ENCODE peak calls at places on chromosomes 13 and 19, in four cellular contexts. One of them, this sample, is unnamed.

GRCh38 chr19:7657047-7657779 is 11.6 kb upstream of the RETN start:
- DNase-seq in endothelial cell: no peak
- DNase-seq in effector memory CD8-positive, alpha-beta T cell: no peak
- DNase-seq in skeletal muscle cell: no peak
- DNase-seq in this sample: no peak

GRCh38 chr19:4064073-4064550 is 2.6 kb downstream of the ZBTB7A start:
- DNase-seq in endothelial cell: no peak
- DNase-seq in effector memory CD8-positive, alpha-beta T cell: no peak
- DNase-seq in skeletal muscle cell: no peak
- DNase-seq in this sample: no peak

GRCh38 chr19:2428027-2428690 is 773 bp upstream of the TIMM13 start:
- DNase-seq in endothelial cell: peak; percentile 34
- DNase-seq in effector memory CD8-positive, alpha-beta T cell: no peak
- DNase-seq in skeletal muscle cell: no peak
- DNase-seq in this sample: no peak

GRCh38 chr13:108643646-108644353 is 14.4 kb downstream of the MYO16 start:
- DNase-seq in endothelial cell: no peak
- DNase-seq in effector memory CD8-positive, alpha-beta T cell: no peak
- DNase-seq in skeletal muscle cell: no peak
- DNase-seq in this sample: no peak

GRCh38 chr13:43348397-43348796 is 325.0 kb downstream of the DNAJC15 start:
- DNase-seq in endothelial cell: no peak
- DNase-seq in effector memory CD8-positive, alpha-beta T cell: no peak
- DNase-seq in skeletal muscle cell: no peak
- DNase-seq in this sample: no peak

GRCh38 chr13:88908896-88909535 is 1237.8 kb downstream of the SLITRK5 start:
- DNase-seq in endothelial cell: no peak
- DNase-seq in effector memory CD8-positive, alpha-beta T cell: no peak
- DNase-seq in skeletal muscle cell: no peak
- DNase-seq in this sample: no peak

GRCh38 chr19:7953060-7953459 is 9.6 kb upstream of the TIMM44 start:
- DNase-seq in endothelial cell: no peak
- DNase-seq in effector memory CD8-positive, alpha-beta T cell: no peak
- DNase-seq in skeletal muscle cell: no peak
- DNase-seq in this sample: no peak

GRCh38 chr13:53782400-53783030 is 753.9 kb downstream of the OLFM4 start:
- DNase-seq in endothelial cell: peak; percentile 24
- DNase-seq in effector memory CD8-positive, alpha-beta T cell: no peak
- DNase-seq in skeletal muscle cell: peak; percentile 6
- DNase-seq in this sample: peak; percentile 46

GRCh38 chr13:100434010-100434763 is 154.4 kb downstream of the GGACT start:
- DNase-seq in endothelial cell: no peak
- DNase-seq in effector memory CD8-positive, alpha-beta T cell: no peak
- DNase-seq in skeletal muscle cell: peak; percentile 33
- DNase-seq in this sample: no peak

GRCh38 chr13:98581377-98581776 is 4.5 kb upstream of the STK24 start:
- DNase-seq in endothelial cell: no peak
- DNase-seq in effector memory CD8-positive, alpha-beta T cell: no peak
- DNase-seq in skeletal muscle cell: no peak
- DNase-seq in this sample: no peak

GRCh38 chr19:3270908-3271307 is 46.4 kb downstream of the CELF5 start:
- DNase-seq in endothelial cell: peak; percentile 23
- DNase-seq in effector memory CD8-positive, alpha-beta T cell: no peak
- DNase-seq in skeletal muscle cell: no peak
- DNase-seq in this sample: peak; percentile 36

GRCh38 chr19:16772841-16773240 is 53.2 kb downstream of the NWD1 start:
- DNase-seq in endothelial cell: no peak
- DNase-seq in effector memory CD8-positive, alpha-beta T cell: no peak
- DNase-seq in skeletal muscle cell: no peak
- DNase-seq in this sample: no peak

GRCh38 chr19:10533656-10534386 is 9.9 kb upstream of the ATG4D start:
- DNase-seq in endothelial cell: no peak
- DNase-seq in effector memory CD8-positive, alpha-beta T cell: no peak
- DNase-seq in skeletal muscle cell: peak; percentile 12
- DNase-seq in this sample: no peak

GRCh38 chr13:50684366-50684765 is 159.1 kb downstream of the DLEU7 start:
- DNase-seq in endothelial cell: peak; percentile 19
- DNase-seq in effector memory CD8-positive, alpha-beta T cell: no peak
- DNase-seq in skeletal muscle cell: no peak
- DNase-seq in this sample: no peak

GRCh38 chr13:21917046-21918010 is 246.5 kb downstream of the FGF9 start:
- DNase-seq in endothelial cell: no peak
- DNase-seq in effector memory CD8-positive, alpha-beta T cell: no peak
- DNase-seq in skeletal muscle cell: no peak
- DNase-seq in this sample: no peak

GRCh38 chr13:66405908-66406802 is 824.0 kb downstream of the PCDH9 start:
- DNase-seq in endothelial cell: no peak
- DNase-seq in effector memory CD8-positive, alpha-beta T cell: no peak
- DNase-seq in skeletal muscle cell: peak; percentile 91
- DNase-seq in this sample: no peak

GRCh38 chr19:1283207-1283916 is 2.3 kb upstream of the EFNA2 start:
- DNase-seq in endothelial cell: no peak
- DNase-seq in effector memory CD8-positive, alpha-beta T cell: no peak
- DNase-seq in skeletal muscle cell: no peak
- DNase-seq in this sample: no peak

GRCh38 chr19:33444238-33444992 is 70.9 kb downstream of the CEBPG start:
- DNase-seq in endothelial cell: no peak
- DNase-seq in effector memory CD8-positive, alpha-beta T cell: no peak
- DNase-seq in skeletal muscle cell: no peak
- DNase-seq in this sample: no peak

GRCh38 chr19:43524922-43525835 is 1.8 kb downstream of the ETHE1 start:
- DNase-seq in endothelial cell: peak; percentile 62
- DNase-seq in effector memory CD8-positive, alpha-beta T cell: no peak
- DNase-seq in skeletal muscle cell: no peak
- DNase-seq in this sample: no peak

GRCh38 chr19:42143341-42144234 is 11.3 kb upstream of the POU2F2 start:
- DNase-seq in endothelial cell: peak; percentile 80
- DNase-seq in effector memory CD8-positive, alpha-beta T cell: no peak
- DNase-seq in skeletal muscle cell: no peak
- DNase-seq in this sample: peak; percentile 41

GRCh38 chr19:16850133-16850532 is 20.9 kb downstream of the SIN3B start:
- DNase-seq in endothelial cell: no peak
- DNase-seq in effector memory CD8-positive, alpha-beta T cell: no peak
- DNase-seq in skeletal muscle cell: no peak
- DNase-seq in this sample: no peak

GRCh38 chr13:45889582-45890243 is 38.2 kb upstream of the SIAH3 start:
- DNase-seq in endothelial cell: no peak
- DNase-seq in effector memory CD8-positive, alpha-beta T cell: no peak
- DNase-seq in skeletal muscle cell: no peak
- DNase-seq in this sample: no peak

GRCh38 chr19:34173145-34173956 is 1.0 kb downstream of the LSM14A start:
- DNase-seq in endothelial cell: peak; percentile 38
- DNase-seq in effector memory CD8-positive, alpha-beta T cell: no peak
- DNase-seq in skeletal muscle cell: no peak
- DNase-seq in this sample: no peak

GRCh38 chr13:48131481-48131992 is 36.6 kb upstream of the MED4 start:
- DNase-seq in endothelial cell: no peak
- DNase-seq in effector memory CD8-positive, alpha-beta T cell: no peak
- DNase-seq in skeletal muscle cell: no peak
- DNase-seq in this sample: no peak

GRCh38 chr19:57152921-57153320 is 7.9 kb upstream of the ZIM3 start:
- DNase-seq in endothelial cell: no peak
- DNase-seq in effector memory CD8-positive, alpha-beta T cell: no peak
- DNase-seq in skeletal muscle cell: no peak
- DNase-seq in this sample: no peak

GRCh38 chr19:1491849-1492170 is 829 bp downstream of the REEP6 start:
- DNase-seq in endothelial cell: no peak
- DNase-seq in effector memory CD8-positive, alpha-beta T cell: no peak
- DNase-seq in skeletal muscle cell: no peak
- DNase-seq in this sample: no peak

GRCh38 chr13:50644081-50644871 is 199.2 kb downstream of the DLEU7 start:
- DNase-seq in endothelial cell: no peak
- DNase-seq in effector memory CD8-positive, alpha-beta T cell: no peak
- DNase-seq in skeletal muscle cell: no peak
- DNase-seq in this sample: no peak

GRCh38 chr13:99310382-99311031 is 3.3 kb upstream of the GPR183 start:
- DNase-seq in endothelial cell: no peak
- DNase-seq in effector memory CD8-positive, alpha-beta T cell: no peak
- DNase-seq in skeletal muscle cell: peak; percentile 47
- DNase-seq in this sample: no peak

GRCh38 chr19:44050740-44051653 is 839 bp upstream of the ZNF223 start:
- DNase-seq in endothelial cell: no peak
- DNase-seq in effector memory CD8-positive, alpha-beta T cell: no peak
- DNase-seq in skeletal muscle cell: no peak
- DNase-seq in this sample: no peak

GRCh38 chr19:43812689-43813088 is 10.4 kb upstream of the LYPD5 start:
- DNase-seq in endothelial cell: no peak
- DNase-seq in effector memory CD8-positive, alpha-beta T cell: no peak
- DNase-seq in skeletal muscle cell: no peak
- DNase-seq in this sample: no peak

GRCh38 chr13:43316997-43317396 is 293.6 kb downstream of the DNAJC15 start:
- DNase-seq in endothelial cell: no peak
- DNase-seq in effector memory CD8-positive, alpha-beta T cell: no peak
- DNase-seq in skeletal muscle cell: peak; percentile 88
- DNase-seq in this sample: no peak

GRCh38 chr13:113216165-113217056 is 7.0 kb downstream of the CUL4A start:
- DNase-seq in endothelial cell: no peak
- DNase-seq in effector memory CD8-positive, alpha-beta T cell: no peak
- DNase-seq in skeletal muscle cell: no peak
- DNase-seq in this sample: peak; percentile 13

GRCh38 chr19:16303755-16304154 is 20.9 kb upstream of the KLF2 start:
- DNase-seq in endothelial cell: no peak
- DNase-seq in effector memory CD8-positive, alpha-beta T cell: no peak
- DNase-seq in skeletal muscle cell: no peak
- DNase-seq in this sample: no peak

This sample was measured in HEK293T.